ENCODE peak calls at places on chromosomes 6 and 20, in seven cellular contexts. T, O, I, B, X, P and J are unnamed samples.

GRCh38 chr6:13916230-13916944 is 8.4 kb upstream of the RNF182 start:
- DNase-seq in B (no peak), X (no peak), I (no peak), T (peak), O (no peak), P (no peak), J (no peak)

GRCh38 chr20:1860446-1860845 is 34.8 kb upstream of the SIRPA start:
- DNase-seq in X (no peak), P (no peak), I (no peak), O (no peak), T (no peak), B (no peak), J (no peak)

GRCh38 chr6:27472182-27472616 is 706 bp downstream of the ZNF184 start:
- DNase-seq in P (peak), X (no peak), B (peak), O (peak), I (no peak), T (peak), J (peak)

GRCh38 chr6:140321891-140322290 is 947.4 kb upstream of the CITED2 start:
- DNase-seq in X (no peak), T (no peak), I (no peak), P (no peak), B (no peak), O (no peak), J (no peak)

GRCh38 chr20:20417891-20418676 is 50.2 kb downstream of the INSM1 start:
- DNase-seq in P (no peak), T (no peak), I (no peak), O (no peak), B (no peak), X (no peak), J (no peak)

GRCh38 chr20:46293084-46293483 is 15.2 kb downstream of the CDH22 start:
- DNase-seq in X (no peak), I (no peak), O (no peak), B (no peak), T (peak), P (no peak), J (no peak)

GRCh38 chr6:35354361-35355135 is 12.2 kb downstream of the PPARD start:
- DNase-seq in B (no peak), X (no peak), I (no peak), O (peak), T (no peak), P (no peak), J (no peak)

GRCh38 chr20:22861990-22862389 is 173.1 kb upstream of the SSTR4 start:
- DNase-seq in X (no peak), T (no peak), O (no peak), B (peak), P (no peak), I (no peak), J (no peak)

GRCh38 chr6:160667854-160668481 is 3.9 kb upstream of the LPA start:
- DNase-seq in X (no peak), B (peak), O (no peak), T (peak), I (peak), P (peak), J (no peak)

GRCh38 chr20:1907586-1907985 is 12.4 kb downstream of the SIRPA start:
- DNase-seq in O (no peak), B (no peak), X (no peak), T (no peak), I (no peak), P (no peak), J (no peak)

GRCh38 chr6:108690326-108691000 is 129.7 kb downstream of the FOXO3 start:
- DNase-seq in T (no peak), B (no peak), X (no peak), O (no peak), P (no peak), I (no peak), J (no peak)

GRCh38 chr6:26054937-26055669 is 32.1 kb upstream of the HFE start:
- DNase-seq in X (peak), O (peak), B (peak), I (peak), P (peak), T (peak), J (peak)

GRCh38 chr6:71473908-71474307 is 185.3 kb downstream of the OGFRL1 start:
- DNase-seq in X (peak), O (peak), I (no peak), B (peak), P (no peak), T (no peak), J (peak)

GRCh38 chr6:33926451-33926850 is 122.6 kb upstream of the MLN start:
- DNase-seq in P (no peak), X (no peak), B (no peak), T (peak), O (no peak), I (no peak), J (no peak)

GRCh38 chr6:68233623-68234022 is 401.5 kb upstream of the ADGRB3 start:
- DNase-seq in X (no peak), P (no peak), B (no peak), O (no peak), I (no peak), T (no peak), J (no peak)

GRCh38 chr6:43833223-43833995 is 63.4 kb downstream of the VEGFA start:
- DNase-seq in B (no peak), X (no peak), I (peak), T (peak), P (no peak), O (no peak), J (no peak)

GRCh38 chr6:168103036-168103830 is 24.2 kb upstream of the FRMD1 start:
- DNase-seq in T (no peak), I (no peak), X (no peak), B (no peak), O (no peak), P (no peak), J (no peak)

GRCh38 chr20:11995750-11996567 is 78.3 kb downstream of the BTBD3 start:
- DNase-seq in T (no peak), P (no peak), O (no peak), I (no peak), X (no peak), B (no peak), J (no peak)

GRCh38 chr20:31475032-31475431 is at the start of the genes DEFB124 and REM1:
- DNase-seq in P (no peak), X (no peak), B (no peak), T (peak), I (no peak), O (peak), J (no peak)

GRCh38 chr20:54488442-54488841 is 13.0 kb downstream of the DOK5 start:
- DNase-seq in X (no peak), B (no peak), O (no peak), T (no peak), I (no peak), P (no peak), J (no peak)

GRCh38 chr6:108874470-108875160 is 26.4 kb downstream of the ARMC2 start:
- DNase-seq in T (no peak), P (peak), B (peak), I (no peak), O (no peak), X (no peak), J (peak)

GRCh38 chr6:96124778-96125177 is 109.0 kb downstream of the FUT9 start:
- DNase-seq in B (no peak), P (no peak), X (no peak), I (no peak), T (no peak), O (no peak), J (no peak)

GRCh38 chr20:46057856-46058655 is 29.0 kb downstream of the SLC12A5 start:
- DNase-seq in I (peak), O (peak), X (peak), P (no peak), T (no peak), B (peak), J (peak)

GRCh38 chr6:35496851-35497570 is at the start of gene TEAD3:
- DNase-seq in B (peak), T (peak), I (peak), X (no peak), O (peak), P (no peak), J (peak)

DNA sequence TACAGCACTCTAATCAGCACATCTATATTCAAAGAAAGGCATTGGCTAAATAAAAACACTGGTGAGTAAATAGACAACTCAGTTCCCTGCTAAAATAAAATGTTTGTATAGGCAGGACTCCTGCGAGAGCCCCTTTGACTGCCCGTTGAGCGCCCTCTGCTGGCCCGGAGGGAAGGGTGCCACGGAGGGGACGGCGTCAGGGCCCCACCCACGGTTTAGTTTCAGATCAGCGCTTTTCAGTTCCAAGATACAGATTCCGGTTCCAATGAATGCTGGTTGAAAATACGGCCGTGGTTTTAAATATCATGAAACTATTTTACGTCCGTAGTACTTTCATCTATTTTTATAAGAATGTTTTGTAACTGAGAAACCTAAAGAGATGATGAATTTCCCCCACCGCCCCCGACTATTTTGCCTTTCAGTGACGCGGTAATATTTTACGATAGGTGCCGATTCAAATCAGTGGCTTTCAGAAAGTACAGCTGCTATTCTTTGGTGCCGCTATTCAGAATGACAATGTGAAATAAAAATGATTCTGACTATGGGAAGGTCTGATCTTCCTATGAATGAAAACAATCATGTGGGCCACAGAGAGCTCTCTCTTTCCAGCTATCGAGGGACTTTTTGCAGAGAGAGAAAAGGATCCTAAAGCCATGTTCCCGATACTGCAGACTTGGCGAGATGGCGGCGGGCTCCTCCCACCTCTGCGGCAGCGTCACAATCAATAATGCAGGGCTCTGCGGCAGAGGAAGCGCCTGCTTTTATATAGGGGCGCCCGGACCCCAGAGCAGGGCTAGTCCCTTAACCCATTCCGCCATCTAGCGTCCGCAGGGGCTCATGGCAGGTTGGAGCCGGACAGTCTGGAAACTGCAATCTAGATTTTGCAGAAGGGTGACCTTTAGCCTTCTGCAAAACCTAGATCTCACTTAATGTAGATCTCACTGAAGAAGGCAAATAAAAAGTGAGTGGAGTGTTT is 10.6 kb upstream of the CCN6 start:
- DNase-seq in P (peak), B (peak), X (peak), T (peak), O (peak), I (peak), J (peak)
- TF ChIP-seq POLR2A in P (peak), B (no peak), X (peak), T (no peak), O (no peak), I (no peak), J (peak)

GRCh38 chr6:149698175-149698574 is 19.7 kb downstream of the LATS1 start:
- DNase-seq in X (no peak), B (no peak), O (no peak), I (no peak), P (no peak), T (no peak), J (no peak)

GRCh38 chr6:149701699-149702098 is 16.2 kb downstream of the LATS1 start:
- DNase-seq in B (no peak), P (no peak), O (no peak), X (no peak), I (no peak), T (no peak), J (no peak)

GRCh38 chr6:149699150-149699549 is 18.8 kb downstream of the LATS1 start:
- DNase-seq in O (no peak), T (no peak), B (no peak), X (no peak), I (no peak), P (no peak), J (no peak)

GRCh38 chr6:149694926-149695325 is 23.0 kb downstream of the LATS1 start:
- DNase-seq in O (no peak), B (no peak), T (no peak), P (no peak), I (no peak), X (no peak), J (no peak)

DNA sequence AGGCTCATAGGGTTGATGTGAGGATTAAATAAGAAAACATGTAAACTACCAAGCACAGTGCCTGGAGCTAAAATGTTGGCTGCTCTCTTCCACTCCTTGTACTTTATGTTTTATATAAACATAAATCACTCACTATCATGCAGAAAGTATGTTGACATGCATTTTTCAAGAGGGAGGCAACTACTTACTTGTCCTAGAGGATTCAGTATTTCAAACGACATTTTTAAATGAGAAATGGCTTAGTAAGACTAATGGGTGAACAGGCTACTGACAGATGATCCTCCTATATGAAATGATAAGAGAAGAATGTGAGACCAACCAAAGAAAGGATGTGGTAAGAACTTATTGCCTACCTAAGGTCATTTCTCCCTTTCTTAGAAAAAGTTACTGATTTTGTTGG is 21.0 kb downstream of the LATS1 start:
- DNase-seq in X (no peak), P (no peak), T (no peak), O (no peak), I (no peak), B (no peak), J (no peak)
- TF ChIP-seq EP300 in X (no peak), P (no peak), T (no peak), O (no peak), I (no peak), B (no peak), J (no peak)

DNA sequence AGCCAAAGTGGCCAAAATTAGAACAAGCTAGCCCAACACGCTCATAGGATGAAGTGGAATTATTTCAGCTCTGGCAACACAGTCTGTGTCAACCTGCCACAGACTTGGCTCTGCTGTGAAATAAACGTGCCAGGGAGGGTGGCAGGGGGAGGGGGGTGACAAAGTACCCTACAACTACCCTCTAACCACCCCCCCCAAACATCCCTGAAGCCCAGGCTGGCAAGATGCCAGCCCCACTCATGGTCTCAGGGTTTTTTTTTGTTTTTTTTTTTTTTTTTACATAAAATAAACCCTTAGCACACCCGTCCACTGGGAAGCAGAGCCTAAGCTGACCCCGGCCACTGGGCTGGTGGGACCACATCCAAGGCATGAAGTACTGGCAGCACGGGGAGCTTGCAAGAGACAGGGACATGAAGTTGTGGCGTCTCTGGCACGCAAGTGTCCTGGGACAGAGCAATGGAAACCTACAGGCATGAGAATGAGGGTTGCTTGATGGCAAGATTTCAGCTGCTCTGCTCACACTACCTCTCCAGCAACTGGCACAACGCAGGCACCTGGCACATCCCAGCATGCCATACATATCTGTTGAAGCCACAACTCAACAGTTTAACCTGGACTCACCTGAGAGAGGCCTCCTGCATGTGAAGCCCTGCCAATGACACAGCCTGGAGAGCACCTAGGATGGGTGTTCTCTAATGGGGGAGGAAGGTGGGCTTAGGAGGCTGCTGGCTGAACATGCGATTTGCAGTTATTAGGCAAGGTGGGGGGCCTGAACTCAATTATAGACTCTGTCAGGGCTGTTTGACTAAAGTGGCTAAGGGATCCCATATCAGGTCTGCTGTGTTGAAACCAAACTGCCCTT is 76.4 kb downstream of the TRAM2 start:
- DNase-seq in T (no peak), O (no peak), B (no peak), P (no peak), I (no peak), X (no peak), J (no peak)
- TF ChIP-seq POLR2AphosphoS5 in T (no peak), O (no peak), B (no peak), P (no peak), I (no peak), X (no peak), J (no peak)

GRCh38 chr20:36052117-36052513 is 83.7 kb downstream of the CNBD2 start:
- DNase-seq in X (no peak), T (no peak), B (no peak), I (no peak), P (no peak), O (no peak), J (no peak)

GRCh38 chr20:36055145-36055544 is 86.8 kb downstream of the CNBD2 start:
- DNase-seq in T (no peak), I (no peak), O (no peak), B (no peak), X (no peak), P (no peak), J (no peak)

GRCh38 chr20:36050436-36051317 is 82.3 kb downstream of the CNBD2 start:
- DNase-seq in O (peak), B (peak), P (peak), X (peak), T (peak), I (peak), J (peak)

DNA sequence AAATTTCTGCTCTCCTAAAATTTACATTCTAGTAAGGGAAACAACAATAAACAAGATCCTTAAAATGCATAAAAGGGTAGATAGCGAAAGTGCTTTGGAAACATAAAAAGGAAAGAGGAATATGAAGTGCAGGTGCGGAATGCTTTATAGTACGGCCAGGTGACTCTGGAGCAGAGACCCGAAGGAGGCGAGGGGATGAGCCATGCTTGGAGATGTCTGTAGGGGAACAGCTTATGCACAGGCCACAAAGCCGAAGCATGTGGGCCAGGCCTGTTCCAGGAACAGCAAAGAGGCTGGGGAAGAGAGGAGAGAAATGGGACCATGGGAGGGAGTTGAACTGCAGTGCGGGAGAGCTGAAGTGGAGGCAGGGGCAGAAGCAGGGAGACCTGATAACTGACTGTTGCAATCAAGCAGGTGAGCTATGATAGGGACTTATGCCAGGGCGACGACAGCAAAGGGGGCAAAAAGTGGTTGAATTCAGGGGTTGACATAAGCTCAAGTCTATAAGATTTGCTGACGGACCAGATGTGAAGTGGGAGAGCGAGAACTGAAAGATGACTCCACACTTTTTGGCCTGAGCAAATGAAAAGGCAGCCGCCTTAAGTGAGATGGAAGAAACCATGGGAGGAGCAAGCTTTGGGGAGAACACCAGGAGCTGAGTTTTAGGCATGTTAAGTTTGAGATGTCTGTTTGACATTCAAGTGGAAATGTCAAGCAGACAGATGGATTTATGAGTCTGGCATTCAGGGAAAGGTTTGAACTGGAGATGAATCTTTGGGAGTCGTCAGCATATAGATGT is 83.1 kb downstream of the CNBD2 start:
- DNase-seq in B (no peak), X (no peak), O (no peak), T (peak), P (no peak), I (no peak), J (no peak)
- TF ChIP-seq POLR2A in B (no peak), X (no peak), O (no peak), T (peak), P (no peak), I (no peak), J (no peak)

DNA sequence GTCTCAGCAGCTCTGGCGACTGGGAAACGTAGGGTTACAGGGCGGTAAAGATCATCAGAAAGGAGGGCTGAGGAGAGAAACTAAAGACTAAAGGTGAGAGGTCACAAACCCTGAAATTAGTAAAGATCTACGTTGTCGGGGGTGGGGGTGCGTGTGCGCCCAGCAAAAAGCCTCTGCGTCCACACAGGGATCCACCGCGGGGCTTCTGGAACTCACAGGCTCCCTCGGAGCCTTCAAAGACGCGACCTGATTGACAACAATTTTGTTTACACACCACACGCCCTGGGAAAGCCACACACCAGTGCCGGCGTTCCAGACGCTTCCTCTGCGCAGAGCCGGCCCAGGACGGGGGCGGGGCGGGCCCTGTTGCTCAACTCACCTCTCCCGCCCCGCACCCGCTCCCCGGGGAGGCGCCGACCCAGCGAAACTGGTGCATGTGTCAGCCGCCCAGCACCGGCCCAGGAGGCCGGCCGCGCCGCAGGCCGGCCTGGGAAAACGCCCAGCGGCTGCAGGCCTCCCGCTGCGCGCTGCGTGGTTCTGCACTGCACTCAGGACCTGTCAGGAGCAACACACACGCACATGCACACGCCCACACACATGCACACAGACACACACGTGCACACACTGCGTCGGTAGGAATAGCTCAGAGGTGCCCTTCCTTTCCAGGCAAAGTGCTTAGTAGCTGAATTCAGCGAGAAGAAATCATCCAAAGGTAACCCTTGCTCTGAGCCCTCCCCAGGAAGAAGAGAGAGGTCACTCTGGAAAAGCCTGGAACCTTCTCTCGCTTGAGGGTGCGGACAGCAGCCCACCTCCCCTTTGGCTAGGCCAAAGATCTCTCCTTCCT is 57.2 kb upstream of the ARID1B start:
- DNase-seq in O (peak), I (peak), T (peak), B (peak), X (peak), P (peak), J (peak)
- TF ChIP-seq EP300 in O (no peak), I (no peak), T (peak), B (peak), X (no peak), P (peak), J (peak)